ENCODE peak calls at places on chromosomes 16 and 17, in six cellular contexts. One of them, this sample, is unnamed.

GRCh38 chr16:20320178-20320577 is 7.1 kb downstream of the GP2 start:
- DNase-seq in neuronal stem cell: no peak
- DNase-seq in IMR-90: no peak
- DNase-seq in mesenchymal stem cell: no peak
- DNase-seq in H1: no peak
- DNase-seq in H9: no peak
- DNase-seq in this sample: no peak

GRCh38 chr16:48383204-48383876 is 1.9 kb downstream of the SIAH1 start:
- DNase-seq in H9: no peak
- DNase-seq in neuronal stem cell: no peak
- DNase-seq in H1: no peak
- DNase-seq in mesenchymal stem cell: no peak
- DNase-seq in IMR-90: peak; percentile 48
- DNase-seq in this sample: no peak

GRCh38 chr16:50305441-50306061 is 39.2 kb downstream of the ADCY7 start:
- DNase-seq in mesenchymal stem cell: no peak
- DNase-seq in H1: no peak
- DNase-seq in H9: no peak
- DNase-seq in neuronal stem cell: no peak
- DNase-seq in IMR-90: no peak
- DNase-seq in this sample: no peak

GRCh38 chr16:49280861-49281331 is 742 bp downstream of the CBLN1 start:
- DNase-seq in neuronal stem cell: no peak
- DNase-seq in mesenchymal stem cell: no peak
- DNase-seq in H1: no peak
- DNase-seq in H9: no peak
- DNase-seq in IMR-90: no peak
- DNase-seq in this sample: no peak

GRCh38 chr16:21653571-21653970 is 1.2 kb upstream of the IGSF6 start:
- DNase-seq in neuronal stem cell: no peak
- DNase-seq in mesenchymal stem cell: no peak
- DNase-seq in IMR-90: no peak
- DNase-seq in H9: no peak
- DNase-seq in H1: no peak
- DNase-seq in this sample: no peak

GRCh38 chr17:38898812-38899348 is 26.5 kb upstream of the LASP1NB start:
- DNase-seq in IMR-90: no peak
- DNase-seq in H9: no peak
- DNase-seq in mesenchymal stem cell: no peak
- DNase-seq in neuronal stem cell: no peak
- DNase-seq in H1: no peak
- DNase-seq in this sample: no peak

GRCh38 chr17:63439682-63440081 is 6.4 kb downstream of the CYB561 start:
- DNase-seq in IMR-90: peak; percentile 51
- DNase-seq in H1: no peak
- DNase-seq in neuronal stem cell: no peak
- DNase-seq in mesenchymal stem cell: peak; percentile 58
- DNase-seq in H9: no peak
- DNase-seq in this sample: no peak

GRCh38 chr17:80760501-80760900 is 215.9 kb downstream of the RPTOR start:
- DNase-seq in mesenchymal stem cell: no peak
- DNase-seq in IMR-90: no peak
- DNase-seq in neuronal stem cell: no peak
- DNase-seq in H9: no peak
- DNase-seq in H1: no peak
- DNase-seq in this sample: no peak

GRCh38 chr17:41510251-41511065 is 5.0 kb upstream of the KRT13 start:
- DNase-seq in H9: peak; percentile 66
- DNase-seq in IMR-90: no peak
- DNase-seq in mesenchymal stem cell: no peak
- DNase-seq in neuronal stem cell: no peak
- DNase-seq in H1: no peak
- DNase-seq in this sample: peak; percentile 43

GRCh38 chr17:80718428-80718827 is 173.8 kb downstream of the RPTOR start:
- DNase-seq in neuronal stem cell: no peak
- DNase-seq in mesenchymal stem cell: no peak
- DNase-seq in IMR-90: no peak
- DNase-seq in H9: no peak
- DNase-seq in H1: no peak
- DNase-seq in this sample: no peak

GRCh38 chr17:70552230-70552981 is 383.1 kb downstream of the KCNJ2 start:
- DNase-seq in IMR-90: peak; percentile 49
- DNase-seq in neuronal stem cell: peak; percentile 17
- DNase-seq in mesenchymal stem cell: peak; percentile 41
- DNase-seq in H9: peak; percentile 43
- DNase-seq in H1: no peak
- DNase-seq in this sample: peak; percentile 72

GRCh38 chr17:179721-180379 is 1.6 kb downstream of the DOC2B start:
- DNase-seq in neuronal stem cell: no peak
- DNase-seq in IMR-90: no peak
- DNase-seq in H1: no peak
- DNase-seq in mesenchymal stem cell: no peak
- DNase-seq in H9: peak; percentile 55
- DNase-seq in this sample: no peak

GRCh38 chr17:27586203-27586701 is 44.7 kb upstream of the LGALS9 start:
- DNase-seq in H1: no peak
- DNase-seq in IMR-90: peak; percentile 87
- DNase-seq in neuronal stem cell: no peak
- DNase-seq in H9: no peak
- DNase-seq in mesenchymal stem cell: peak; percentile 86
- DNase-seq in this sample: peak; percentile 76

GRCh38 chr17:31074772-31075538 is 19.8 kb upstream of the NF1 start:
- DNase-seq in IMR-90: peak; percentile 75
- DNase-seq in H1: no peak
- DNase-seq in mesenchymal stem cell: peak; percentile 39
- DNase-seq in neuronal stem cell: no peak
- DNase-seq in H9: peak; percentile 80
- DNase-seq in this sample: peak; percentile 84

GRCh38 chr17:61511480-61512182 is 59.4 kb downstream of the TBX4 start:
- DNase-seq in neuronal stem cell: no peak
- DNase-seq in H9: no peak
- DNase-seq in H1: no peak
- DNase-seq in IMR-90: no peak
- DNase-seq in mesenchymal stem cell: no peak
- DNase-seq in this sample: no peak

GRCh38 chr17:48002920-48003685 is 32.2 kb downstream of the CDK5RAP3 start:
- DNase-seq in IMR-90: no peak
- DNase-seq in H9: peak; percentile 79
- DNase-seq in H1: no peak
- DNase-seq in mesenchymal stem cell: no peak
- DNase-seq in neuronal stem cell: no peak
- DNase-seq in this sample: no peak

GRCh38 chr17:29592850-29593545 is at the start of gene ANKRD13B:
- DNase-seq in H9: no peak
- DNase-seq in mesenchymal stem cell: no peak
- DNase-seq in IMR-90: no peak
- DNase-seq in H1: no peak
- DNase-seq in neuronal stem cell: no peak
- DNase-seq in this sample: peak; percentile 47

GRCh38 chr17:32536736-32537646 is 50.2 kb downstream of the CDK5R1 start:
- DNase-seq in mesenchymal stem cell: peak; percentile 88
- DNase-seq in H1: no peak
- DNase-seq in H9: no peak
- DNase-seq in IMR-90: peak; percentile 44
- DNase-seq in neuronal stem cell: no peak
- DNase-seq in this sample: no peak

GRCh38 chr17:73950515-73950914 is 253.0 kb upstream of the RPL38 start:
- DNase-seq in IMR-90: no peak
- DNase-seq in neuronal stem cell: no peak
- DNase-seq in mesenchymal stem cell: no peak
- DNase-seq in H1: no peak
- DNase-seq in H9: peak; percentile 56
- DNase-seq in this sample: no peak

GRCh38 chr17:63476857-63477470 is at the start of gene ACE:
- DNase-seq in H9: peak; percentile 91
- DNase-seq in H1: no peak
- DNase-seq in IMR-90: peak; percentile 15
- DNase-seq in neuronal stem cell: no peak
- DNase-seq in mesenchymal stem cell: peak; percentile 20
- DNase-seq in this sample: peak; percentile 28

GRCh38 chr17:2684549-2684948 is 27.0 kb downstream of the CLUH start:
- DNase-seq in neuronal stem cell: no peak
- DNase-seq in mesenchymal stem cell: no peak
- DNase-seq in IMR-90: no peak
- DNase-seq in H9: no peak
- DNase-seq in H1: no peak
- DNase-seq in this sample: no peak

GRCh38 chr17:76560036-76560876 is 20.4 kb downstream of the PRCD start:
- DNase-seq in mesenchymal stem cell: peak; percentile 29
- DNase-seq in H9: no peak
- DNase-seq in neuronal stem cell: no peak
- DNase-seq in IMR-90: no peak
- DNase-seq in H1: no peak
- DNase-seq in this sample: no peak

GRCh38 chr16:5011637-5012036 is 22.1 kb downstream of the NAGPA start:
- DNase-seq in H1: no peak
- DNase-seq in H9: no peak
- DNase-seq in IMR-90: no peak
- DNase-seq in neuronal stem cell: no peak
- DNase-seq in mesenchymal stem cell: no peak
- DNase-seq in this sample: no peak

GRCh38 chr17:30854146-30854545 is 22.4 kb downstream of the ATAD5 start:
- DNase-seq in mesenchymal stem cell: no peak
- DNase-seq in H9: no peak
- DNase-seq in neuronal stem cell: no peak
- DNase-seq in IMR-90: no peak
- DNase-seq in H1: no peak
- DNase-seq in this sample: no peak

GRCh38 chr16:88714420-88715302 is 8.4 kb downstream of the CTU2 start:
- DNase-seq in H9: no peak
- DNase-seq in IMR-90: no peak
- DNase-seq in neuronal stem cell: no peak
- DNase-seq in H1: no peak
- DNase-seq in mesenchymal stem cell: no peak
- DNase-seq in this sample: no peak

GRCh38 chr17:45431531-45432404 is 902 bp downstream of the ARHGAP27 start:
- DNase-seq in IMR-90: peak; percentile 31
- DNase-seq in mesenchymal stem cell: peak; percentile 64
- DNase-seq in H1: peak; percentile 63
- DNase-seq in neuronal stem cell: no peak
- DNase-seq in H9: peak; percentile 99
- DNase-seq in this sample: peak; percentile 93

GRCh38 chr16:66660422-66661209 is 35.9 kb downstream of the CMTM4 start:
- DNase-seq in H9: no peak
- DNase-seq in IMR-90: peak; percentile 84
- DNase-seq in H1: no peak
- DNase-seq in mesenchymal stem cell: peak; percentile 93
- DNase-seq in neuronal stem cell: peak; percentile 29
- DNase-seq in this sample: peak; percentile 81

GRCh38 chr16:65038125-65038524 is 83.7 kb downstream of the CDH11 start:
- DNase-seq in IMR-90: peak; percentile 59
- DNase-seq in mesenchymal stem cell: peak; percentile 67
- DNase-seq in neuronal stem cell: no peak
- DNase-seq in H1: no peak
- DNase-seq in H9: no peak
- DNase-seq in this sample: no peak

GRCh38 chr17:794876-795275 is 12.7 kb downstream of the MRM3 start:
- DNase-seq in H1: no peak
- DNase-seq in mesenchymal stem cell: peak; percentile 70
- DNase-seq in neuronal stem cell: peak; percentile 70
- DNase-seq in H9: peak; percentile 87
- DNase-seq in IMR-90: peak; percentile 59
- DNase-seq in this sample: peak; percentile 37

DNA sequence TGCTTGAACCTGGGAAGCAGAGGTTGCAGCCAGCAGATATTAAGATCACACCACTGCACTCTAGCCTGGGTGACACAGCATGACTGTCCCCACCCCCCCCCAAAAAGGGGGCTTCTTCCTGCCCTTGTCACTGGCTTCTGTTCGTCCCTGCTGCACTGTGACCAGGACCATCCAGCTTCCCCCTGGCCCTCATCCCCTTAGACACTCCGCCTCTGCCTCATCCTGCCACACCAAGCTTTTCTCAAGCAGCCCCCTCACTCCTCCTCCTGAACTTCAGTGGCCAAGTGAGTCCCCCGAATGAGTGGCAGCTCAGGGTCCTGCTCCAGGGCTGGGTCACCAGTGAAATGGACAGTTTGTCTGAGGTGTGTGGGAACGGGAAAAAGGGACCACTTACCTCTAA is 177.3 kb downstream of the CPPED1 start:
- DNase-seq in neuronal stem cell: no peak
- DNase-seq in IMR-90: no peak
- DNase-seq in mesenchymal stem cell: no peak
- DNase-seq in H1: no peak
- DNase-seq in H9: no peak
- DNase-seq in this sample: no peak
- H4K91ac ChIP-seq in neuronal stem cell: no peak overlapping the region
- H4K91ac ChIP-seq in IMR-90: no peak overlapping the region
- H4K91ac ChIP-seq in mesenchymal stem cell: no peak overlapping the region
- H4K91ac ChIP-seq in H1: no peak overlapping the region
- H4K91ac ChIP-seq in H9: no peak overlapping the region
- H4K91ac ChIP-seq in this sample: no peak overlapping the region

DNA sequence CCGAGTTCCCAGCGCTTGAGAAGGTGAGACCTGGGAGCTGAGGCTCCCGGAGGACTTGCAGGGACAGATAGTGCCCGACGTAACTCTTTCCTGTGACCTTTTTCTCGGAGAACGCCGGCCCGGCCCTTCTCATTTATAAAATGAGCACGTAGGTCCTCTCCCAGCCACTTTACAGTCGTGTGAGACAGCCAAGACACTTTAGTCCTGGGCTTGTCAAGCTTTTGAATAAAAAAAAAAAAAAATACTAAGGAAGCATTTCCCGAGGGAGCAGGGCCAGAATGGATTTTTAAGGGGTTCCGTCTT is 241 bp downstream of the DRC3 start:
- DNase-seq in mesenchymal stem cell: no peak
- DNase-seq in H9: no peak
- DNase-seq in H1: no peak
- DNase-seq in IMR-90: no peak
- DNase-seq in neuronal stem cell: no peak
- DNase-seq in this sample: no peak
- H3K9ac ChIP-seq in mesenchymal stem cell: peak overlapping the region; percentile 93
- H3K9ac ChIP-seq in H9: no peak overlapping the region
- H3K9ac ChIP-seq in H1: no peak overlapping the region
- H3K9ac ChIP-seq in IMR-90: no peak overlapping the region
- H3K9ac ChIP-seq in neuronal stem cell: no peak overlapping the region
- H3K9ac ChIP-seq in this sample: no peak overlapping the region

DNA sequence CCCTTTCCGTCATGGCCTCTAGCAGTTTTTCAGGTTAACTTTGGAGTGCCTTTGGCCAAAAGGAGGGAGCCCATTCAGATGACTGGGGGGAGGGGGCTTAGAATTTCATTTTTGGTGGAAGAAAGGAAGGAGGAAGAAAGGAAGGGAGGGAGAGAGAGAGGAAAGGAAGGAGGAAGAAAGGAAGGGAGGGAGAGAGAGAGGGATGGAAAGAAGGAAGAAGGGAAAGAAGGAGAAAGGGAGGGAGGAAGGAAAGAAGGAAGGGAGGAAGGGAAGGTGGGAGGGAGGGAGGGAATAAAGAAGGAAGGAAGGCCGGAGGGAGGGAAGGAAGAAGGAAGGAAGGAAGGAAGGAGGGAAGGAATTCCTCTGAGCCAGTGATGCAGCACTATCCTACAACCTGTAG is 25.7 kb downstream of the MMP15 start:
- DNase-seq in IMR-90: no peak
- DNase-seq in H9: no peak
- DNase-seq in mesenchymal stem cell: no peak
- DNase-seq in neuronal stem cell: no peak
- DNase-seq in H1: no peak
- DNase-seq in this sample: no peak
- H3K23ac ChIP-seq in IMR-90: no peak overlapping the region
- H3K23ac ChIP-seq in H9: no peak overlapping the region
- H3K23ac ChIP-seq in mesenchymal stem cell: no peak overlapping the region
- H3K23ac ChIP-seq in neuronal stem cell: no peak overlapping the region
- H3K23ac ChIP-seq in H1: no peak overlapping the region
- H3K23ac ChIP-seq in this sample: no peak overlapping the region

GRCh38 chr16:63311313-63311712 is 1275.1 kb upstream of the CDH8 start:
- DNase-seq in H9: no peak
- DNase-seq in H1: no peak
- DNase-seq in mesenchymal stem cell: no peak
- DNase-seq in IMR-90: no peak
- DNase-seq in neuronal stem cell: no peak
- DNase-seq in this sample: no peak
- H4K91ac ChIP-seq in H9: no peak overlapping the region
- H4K91ac ChIP-seq in H1: no peak overlapping the region
- H4K91ac ChIP-seq in mesenchymal stem cell: no peak overlapping the region
- H4K91ac ChIP-seq in IMR-90: no peak overlapping the region
- H4K91ac ChIP-seq in neuronal stem cell: no peak overlapping the region
- H4K91ac ChIP-seq in this sample: no peak overlapping the region